ENCODE peak calls at places on chromosomes 6 and 20, in ten cellular contexts. H is EL; S is midbrain; T is KG1; Z is testis; L is substantia nigra; E is AG08395; O is T-helper 17 cell; X is activated T-helper 1 cell treated with anti-CD3 and anti-CD28 coated beads, Interleukin-2, amount 50 U/mL, for 16 hours; V is endothelial cell. N is an unnamed sample.

GRCh38 chr6:17233531-17233930 is 47.6 kb upstream of the RBM24 start:
- DNase-seq in H (peak), S (no peak), T (no peak), Z (no peak), L (no peak), E (no peak), O (no peak), X (no peak), V (no peak), N (no peak)

GRCh38 chr20:47985092-47985850 is 200.0 kb upstream of the SULF2 start:
- DNase-seq in H (peak), S (no peak), T (no peak), Z (peak), L (no peak), E (peak), O (no peak), X (no peak), V (no peak), N (no peak)

GRCh38 chr20:50304501-50304856 is 113.8 kb downstream of the CEBPB start:
- DNase-seq in H (peak), S (no peak), T (no peak), Z (peak), L (peak), E (peak), O (no peak), X (no peak), V (no peak), N (no peak)

GRCh38 chr6:16105874-16106273 is 23.0 kb upstream of the MYLIP start:
- DNase-seq in H (peak), S (no peak), T (no peak), Z (no peak), L (no peak), E (no peak), O (no peak), X (no peak), V (no peak), N (no peak)

GRCh38 chr20:44618318-44618731 is 33.2 kb downstream of the ADA start:
- DNase-seq in H (no peak), S (no peak), T (no peak), Z (no peak), L (no peak), E (no peak), O (no peak), X (no peak), V (no peak), N (peak)

GRCh38 chr6:167919349-167919748 is 78.1 kb upstream of the KIF25 start:
- DNase-seq in H (no peak), S (no peak), T (no peak), Z (no peak), L (no peak), E (no peak), O (no peak), X (no peak), V (no peak), N (no peak)

GRCh38 chr20:10250902-10251301 is 32.3 kb downstream of the SNAP25 start:
- DNase-seq in H (no peak), S (no peak), T (no peak), Z (no peak), L (no peak), E (no peak), O (no peak), X (no peak), V (no peak), N (no peak)

GRCh38 chr20:35005463-35005961 is 49.8 kb downstream of the MYH7B start:
- DNase-seq in H (no peak), S (no peak), T (no peak), Z (peak), L (no peak), E (no peak), O (no peak), X (no peak), V (no peak), N (peak)

GRCh38 chr6:146191166-146191565 is 162.3 kb downstream of the GRM1 start:
- DNase-seq in H (no peak), S (no peak), T (no peak), Z (no peak), L (no peak), E (no peak), O (no peak), X (no peak), V (no peak), N (no peak)

GRCh38 chr6:148854992-148855391 is 108.2 kb downstream of the UST start:
- DNase-seq in H (no peak), S (no peak), T (no peak), Z (peak), L (no peak), E (no peak), O (no peak), X (no peak), V (no peak), N (no peak)

GRCh38 chr20:53578492-53579222 is 15.0 kb downstream of the ZNF217 start:
- DNase-seq in H (peak), S (peak), T (peak), Z (peak), L (no peak), E (peak), O (no peak), X (no peak), V (peak), N (no peak)

GRCh38 chr20:48215536-48215935 is 430.3 kb upstream of the SULF2 start:
- DNase-seq in H (no peak), S (no peak), T (no peak), Z (no peak), L (no peak), E (no peak), O (no peak), X (no peak), V (no peak), N (no peak)

GRCh38 chr20:53080412-53080962 is 108.3 kb downstream of the TSHZ2 start:
- DNase-seq in H (no peak), S (no peak), T (no peak), Z (no peak), L (no peak), E (no peak), O (no peak), X (no peak), V (no peak), N (no peak)

GRCh38 chr6:11428895-11429294 is 108.7 kb upstream of the TMEM170B start:
- DNase-seq in H (peak), S (no peak), T (no peak), Z (no peak), L (no peak), E (peak), O (no peak), X (no peak), V (no peak), N (no peak)

GRCh38 chr6:34466242-34467185 is 638 bp downstream of the PACSIN1 start:
- DNase-seq in H (no peak), S (no peak), T (no peak), Z (no peak), L (no peak), E (no peak), O (no peak), X (no peak), V (no peak), N (no peak)

GRCh38 chr6:154558984-154559383 is 48.5 kb upstream of the CNKSR3 start:
- DNase-seq in H (no peak), S (no peak), T (no peak), Z (no peak), L (no peak), E (no peak), O (no peak), X (no peak), V (no peak), N (no peak)

GRCh38 chr20:8287328-8287727 is 155.3 kb downstream of the PLCB1 start:
- DNase-seq in H (no peak), S (no peak), T (no peak), Z (no peak), L (no peak), E (no peak), O (no peak), X (no peak), V (no peak), N (no peak)

GRCh38 chr6:139433647-139434419 is 59.4 kb upstream of the CITED2 start:
- DNase-seq in H (peak), S (no peak), T (no peak), Z (no peak), L (no peak), E (no peak), O (no peak), X (no peak), V (no peak), N (no peak)

GRCh38 chr6:16651871-16652270 is 109.4 kb downstream of the ATXN1 start:
- DNase-seq in H (no peak), S (no peak), T (no peak), Z (no peak), L (no peak), E (no peak), O (no peak), X (no peak), V (no peak), N (no peak)

GRCh38 chr20:5786930-5787826 is 37.0 kb downstream of the SHLD1 start:
- DNase-seq in H (peak), S (no peak), T (no peak), Z (peak), L (no peak), E (peak), O (no peak), X (no peak), V (no peak), N (no peak)

GRCh38 chr6:81634155-81634880 is 118.2 kb downstream of the TENT5A start:
- DNase-seq in H (no peak), S (no peak), T (no peak), Z (no peak), L (no peak), E (no peak), O (no peak), X (no peak), V (no peak), N (no peak)

GRCh38 chr20:33947709-33948295 is 45.9 kb upstream of the RALY start:
- DNase-seq in H (peak), S (no peak), T (no peak), Z (peak), L (no peak), E (no peak), O (no peak), X (peak), V (peak), N (no peak)

GRCh38 chr6:148514091-148514850 is 171.6 kb downstream of the SASH1 start:
- DNase-seq in H (peak), S (no peak), T (no peak), Z (no peak), L (no peak), E (no peak), O (no peak), X (no peak), V (no peak), N (no peak)

GRCh38 chr6:2140438-2141128 is 104.8 kb downstream of the GMDS start:
- DNase-seq in H (no peak), S (no peak), T (no peak), Z (no peak), L (no peak), E (no peak), O (no peak), X (no peak), V (no peak), N (no peak)

GRCh38 chr20:58751956-58752355 is 59.4 kb downstream of the NPEPL1 start:
- DNase-seq in H (no peak), S (no peak), T (no peak), Z (no peak), L (no peak), E (no peak), O (no peak), X (no peak), V (no peak), N (no peak)

GRCh38 chr6:79463721-79464120 is 73.5 kb downstream of the LCA5 start:
- DNase-seq in H (no peak), S (no peak), T (no peak), Z (no peak), L (no peak), E (no peak), O (no peak), X (no peak), V (no peak), N (no peak)

GRCh38 chr6:148509789-148510581 is 167.3 kb downstream of the SASH1 start:
- DNase-seq in H (peak), S (no peak), T (no peak), Z (peak), L (no peak), E (peak), O (no peak), X (no peak), V (no peak), N (no peak)

GRCh38 chr20:10487354-10488115 is 52.4 kb downstream of the SLX4IP start:
- DNase-seq in H (peak), S (no peak), T (no peak), Z (no peak), L (no peak), E (peak), O (no peak), X (no peak), V (no peak), N (no peak)

GRCh38 chr6:14454467-14454763 is 336.8 kb downstream of the CD83 start:
- DNase-seq in H (no peak), S (no peak), T (peak), Z (no peak), L (no peak), E (no peak), O (no peak), X (no peak), V (no peak), N (no peak)

GRCh38 chr6:69489970-69490369 is 306.8 kb downstream of the LMBRD1 start:
- DNase-seq in H (no peak), S (no peak), T (no peak), Z (no peak), L (no peak), E (no peak), O (no peak), X (no peak), V (no peak), N (no peak)

GRCh38 chr6:159788757-159789376 is 535 bp downstream of the TCP1 start:
- DNase-seq in H (peak), S (no peak), T (no peak), Z (peak), L (peak), E (peak), O (peak), X (peak), V (peak), N (no peak)

GRCh38 chr6:38110407-38111025 is 291.0 kb downstream of the ZFAND3 start:
- DNase-seq in H (no peak), S (no peak), T (no peak), Z (no peak), L (no peak), E (peak), O (no peak), X (no peak), V (no peak), N (no peak)

N was measured in chondrocyte.